ENCODE peak calls at places on chromosomes 2 and 18, in four cellular contexts. T, R, Y and V are unnamed samples.

GRCh38 chr2:155727097-155727906 is 605.2 kb downstream of the NR4A2 start:
- DNase-seq in T (no peak), R (no peak), Y (no peak), V (no peak)

GRCh38 chr18:58484989-58485962 is 143.6 kb downstream of the ALPK2 start:
- DNase-seq in T (no peak), R (no peak), Y (no peak), V (no peak)

GRCh38 chr2:200380139-200380561 is 73.7 kb downstream of the SPATS2L start:
- DNase-seq in T (no peak), R (no peak), Y (peak), V (no peak)

GRCh38 chr18:39870586-39870985 is 2084.4 kb upstream of the PIK3C3 start:
- DNase-seq in T (no peak), R (no peak), Y (no peak), V (no peak)

GRCh38 chr2:204175552-204176271 is 239.1 kb downstream of the ICOS start:
- DNase-seq in T (no peak), R (no peak), Y (no peak), V (no peak)

GRCh38 chr2:195404650-195405049 is 252.4 kb upstream of the SLC39A10 start:
- DNase-seq in T (no peak), R (no peak), Y (peak), V (no peak)

GRCh38 chr2:46171441-46171953 is 125.7 kb upstream of the EPAS1 start:
- DNase-seq in T (no peak), R (no peak), Y (no peak), V (peak)

GRCh38 chr2:86238354-86238753 is 39.1 kb downstream of the MRPL35 start:
- DNase-seq in T (no peak), R (peak), Y (peak), V (peak)

GRCh38 chr2:151918308-151918707 is 90.1 kb upstream of the ARL5A start:
- DNase-seq in T (no peak), R (no peak), Y (peak), V (no peak)

GRCh38 chr18:58004317-58004716 is 39.7 kb upstream of the NEDD4L start:
- DNase-seq in T (no peak), R (no peak), Y (no peak), V (no peak)

GRCh38 chr2:12848176-12848575 is 131.4 kb downstream of the TRIB2 start:
- DNase-seq in T (no peak), R (no peak), Y (no peak), V (no peak)

GRCh38 chr18:6956495-6956894 is 161.1 kb downstream of the LAMA1 start:
- DNase-seq in T (no peak), R (no peak), Y (no peak), V (no peak)

GRCh38 chr2:233856184-233856583 is 1.8 kb upstream of the HJURP start:
- DNase-seq in T (no peak), R (no peak), Y (no peak), V (no peak)

GRCh38 chr2:228986961-228987360 is 284.1 kb downstream of the PID1 start:
- DNase-seq in T (no peak), R (no peak), Y (no peak), V (no peak)